ENCODE peak calls at places on chromosome 11, in seven cellular contexts. P is stimulated activated CD4-positive, alpha-beta T cell treated with anti-CD3 and anti-CD28 coated beads, Interleukin-2, amount 100 ng/mL, for 48 hours; A is SW480; T is NCI-H146; Z is RWPE1; F is ovary; U is anterior cingulate cortex. N is an unnamed sample.

GRCh38 chr11:108664241-108664640 is 628 bp upstream of the DDX10 start:
- DNase-seq in Z (no peak), A (no peak), P (no peak), T (no peak), U (no peak), F (no peak), N (no peak)

GRCh38 chr11:15852179-15852578 is 504.2 kb downstream of the SOX6 start:
- DNase-seq in T (no peak), U (no peak), Z (peak; percentile 16), P (no peak), F (no peak), A (peak; percentile 16), N (peak; percentile 4)

GRCh38 chr11:65925397-65925796 is 6.2 kb downstream of the DRAP1 start:
- DNase-seq in F (no peak), U (no peak), A (no peak), Z (no peak), T (no peak), P (no peak), N (no peak)

GRCh38 chr11:116445108-116446047 is 327.4 kb downstream of the BUD13 start:
- DNase-seq in F (no peak), U (no peak), T (peak; percentile 84), A (no peak), P (no peak), Z (no peak), N (no peak)

GRCh38 chr11:70079691-70080090 is 1.6 kb downstream of the ANO1 start:
- DNase-seq in P (no peak), A (peak; percentile 66), T (no peak), U (no peak), F (no peak), Z (no peak), N (peak; percentile 69)

GRCh38 chr11:126529037-126529436 is 173.6 kb downstream of the ST3GAL4 start:
- DNase-seq in T (no peak), A (no peak), U (no peak), F (no peak), P (no peak), Z (no peak), N (no peak)

GRCh38 chr11:47923667-47924066 is 56.7 kb upstream of the PTPRJ start:
- DNase-seq in P (no peak), Z (no peak), U (no peak), A (no peak), F (no peak), T (no peak), N (no peak)

GRCh38 chr11:7436657-7437056 is 48.6 kb upstream of the OLFML1 start:
- DNase-seq in F (no peak), Z (no peak), U (no peak), T (no peak), P (no peak), A (no peak), N (no peak)

GRCh38 chr11:2741377-2742131 is 41.8 kb upstream of the KCNQ1OT1 start:
- DNase-seq in P (no peak), A (no peak), T (no peak), Z (peak; percentile 57), U (no peak), F (peak; percentile 72), N (peak; percentile 67)

GRCh38 chr11:64389851-64390250 is 30.9 kb downstream of the RPS6KA4 start:
- DNase-seq in P (no peak), U (no peak), Z (no peak), T (no peak), A (no peak), F (no peak), N (no peak)

GRCh38 chr11:119481021-119481666 is 58.2 kb upstream of the THY1 start:
- DNase-seq in Z (peak; percentile 87), F (peak; percentile 61), P (peak; percentile 91), T (peak; percentile 68), U (peak; percentile 44), A (peak; percentile 88), N (peak; percentile 99)

GRCh38 chr11:62394825-62395538 is 23.9 kb upstream of the SCGB1A1 start:
- DNase-seq in Z (peak; percentile 87), F (peak; percentile 88), T (peak; percentile 61), P (peak; percentile 32), A (peak; percentile 85), U (peak; percentile 70), N (peak; percentile 93)

GRCh38 chr11:114192841-114193389 is 103.3 kb upstream of the NNMT start:
- DNase-seq in A (no peak), T (peak; percentile 72), F (no peak), P (no peak), Z (no peak), U (no peak), N (no peak)

GRCh38 chr11:121553806-121554205 is 101.0 kb upstream of the SORL1-AS1 start:
- DNase-seq in P (no peak), A (peak; percentile 10), U (no peak), Z (peak; percentile 68), F (peak; percentile 60), T (peak; percentile 31), N (peak; percentile 96)